ENCODE peak calls at places on chromosomes 7 and 10, in eight cellular contexts. One of them, this sample, is unnamed.

GRCh38 chr7:73521636-73522080 is 435 bp downstream of the BAZ1B start:
- DNase-seq in body of pancreas: no peak
- DNase-seq in esophagus squamous epithelium: no peak
- DNase-seq in cardiac muscle cell: peak
- DNase-seq in CD8-positive, alpha-beta T cell: no peak
- DNase-seq in heart left ventricle: peak
- DNase-seq in heart right ventricle: peak
- DNase-seq in HepG2: peak
- DNase-seq in this sample: no peak

GRCh38 chr7:1624999-1625927 is 44.8 kb upstream of the ELFN1 start:
- DNase-seq in body of pancreas: no peak
- DNase-seq in esophagus squamous epithelium: no peak
- DNase-seq in cardiac muscle cell: no peak
- DNase-seq in CD8-positive, alpha-beta T cell: no peak
- DNase-seq in heart left ventricle: no peak
- DNase-seq in heart right ventricle: no peak
- DNase-seq in HepG2: no peak
- DNase-seq in this sample: no peak

GRCh38 chr10:131897297-131897899 is 3.4 kb upstream of the PPP2R2D start:
- DNase-seq in body of pancreas: no peak
- DNase-seq in esophagus squamous epithelium: no peak
- DNase-seq in cardiac muscle cell: no peak
- DNase-seq in CD8-positive, alpha-beta T cell: no peak
- DNase-seq in heart left ventricle: no peak
- DNase-seq in heart right ventricle: no peak
- DNase-seq in HepG2: peak
- DNase-seq in this sample: no peak

GRCh38 chr10:104680467-104681401 is 39.6 kb downstream of the SORCS3 start:
- DNase-seq in body of pancreas: peak
- DNase-seq in esophagus squamous epithelium: no peak
- DNase-seq in cardiac muscle cell: peak
- DNase-seq in CD8-positive, alpha-beta T cell: no peak
- DNase-seq in heart left ventricle: peak
- DNase-seq in heart right ventricle: peak
- DNase-seq in HepG2: no peak
- DNase-seq in this sample: no peak

GRCh38 chr7:1666251-1666778 is 3.8 kb upstream of the ELFN1 start:
- DNase-seq in body of pancreas: peak
- DNase-seq in esophagus squamous epithelium: no peak
- DNase-seq in cardiac muscle cell: peak
- DNase-seq in CD8-positive, alpha-beta T cell: no peak
- DNase-seq in heart left ventricle: no peak
- DNase-seq in heart right ventricle: no peak
- DNase-seq in HepG2: no peak
- DNase-seq in this sample: no peak

GRCh38 chr7:88480266-88480665 is 173.6 kb upstream of the STEAP4 start:
- DNase-seq in body of pancreas: no peak
- DNase-seq in esophagus squamous epithelium: no peak
- DNase-seq in cardiac muscle cell: no peak
- DNase-seq in CD8-positive, alpha-beta T cell: no peak
- DNase-seq in heart left ventricle: no peak
- DNase-seq in heart right ventricle: no peak
- DNase-seq in HepG2: no peak
- DNase-seq in this sample: no peak

GRCh38 chr7:158816271-158816670 is 13.0 kb downstream of the ESYT2 start:
- DNase-seq in body of pancreas: no peak
- DNase-seq in esophagus squamous epithelium: no peak
- DNase-seq in cardiac muscle cell: no peak
- DNase-seq in CD8-positive, alpha-beta T cell: no peak
- DNase-seq in heart left ventricle: peak
- DNase-seq in heart right ventricle: no peak
- DNase-seq in HepG2: no peak
- DNase-seq in this sample: no peak

GRCh38 chr10:99560277-99561126 is 27.8 kb downstream of the NKX2-3 start:
- DNase-seq in body of pancreas: peak
- DNase-seq in esophagus squamous epithelium: no peak
- DNase-seq in cardiac muscle cell: peak
- DNase-seq in CD8-positive, alpha-beta T cell: peak
- DNase-seq in heart left ventricle: no peak
- DNase-seq in heart right ventricle: no peak
- DNase-seq in HepG2: peak
- DNase-seq in this sample: no peak

GRCh38 chr7:120405652-120406051 is 132.7 kb downstream of the KCND2 start:
- DNase-seq in body of pancreas: no peak
- DNase-seq in esophagus squamous epithelium: no peak
- DNase-seq in cardiac muscle cell: no peak
- DNase-seq in CD8-positive, alpha-beta T cell: no peak
- DNase-seq in heart left ventricle: no peak
- DNase-seq in heart right ventricle: no peak
- DNase-seq in HepG2: no peak
- DNase-seq in this sample: no peak

GRCh38 chr7:38398725-38399321 is 125.4 kb upstream of the TARP start:
- DNase-seq in body of pancreas: peak
- DNase-seq in esophagus squamous epithelium: no peak
- DNase-seq in cardiac muscle cell: peak
- DNase-seq in CD8-positive, alpha-beta T cell: peak
- DNase-seq in heart left ventricle: peak
- DNase-seq in heart right ventricle: peak
- DNase-seq in HepG2: peak
- DNase-seq in this sample: peak

GRCh38 chr10:12376211-12376610 is 26.9 kb downstream of the CAMK1D start:
- DNase-seq in body of pancreas: no peak
- DNase-seq in esophagus squamous epithelium: no peak
- DNase-seq in cardiac muscle cell: no peak
- DNase-seq in CD8-positive, alpha-beta T cell: no peak
- DNase-seq in heart left ventricle: no peak
- DNase-seq in heart right ventricle: no peak
- DNase-seq in HepG2: no peak
- DNase-seq in this sample: no peak
- H3K4me3 ChIP-seq in body of pancreas: no peak
- H3K4me3 ChIP-seq in esophagus squamous epithelium: no peak
- H3K4me3 ChIP-seq in cardiac muscle cell: no peak
- H3K4me3 ChIP-seq in CD8-positive, alpha-beta T cell: no peak
- H3K4me3 ChIP-seq in heart left ventricle: no peak
- H3K4me3 ChIP-seq in heart right ventricle: no peak
- H3K4me3 ChIP-seq in HepG2: no peak
- H3K4me3 ChIP-seq in this sample: no peak

GRCh38 chr10:124566222-124566888 is 104.7 kb downstream of the LHPP start:
- DNase-seq in body of pancreas: no peak
- DNase-seq in esophagus squamous epithelium: no peak
- DNase-seq in cardiac muscle cell: no peak
- DNase-seq in CD8-positive, alpha-beta T cell: no peak
- DNase-seq in heart left ventricle: peak
- DNase-seq in heart right ventricle: no peak
- DNase-seq in HepG2: no peak
- DNase-seq in this sample: no peak

GRCh38 chr10:124564881-124565280 is 103.3 kb downstream of the LHPP start:
- DNase-seq in body of pancreas: no peak
- DNase-seq in esophagus squamous epithelium: no peak
- DNase-seq in cardiac muscle cell: no peak
- DNase-seq in CD8-positive, alpha-beta T cell: no peak
- DNase-seq in heart left ventricle: no peak
- DNase-seq in heart right ventricle: no peak
- DNase-seq in HepG2: no peak
- DNase-seq in this sample: no peak

GRCh38 chr10:124563320-124563719 is 101.7 kb downstream of the LHPP start:
- DNase-seq in body of pancreas: no peak
- DNase-seq in esophagus squamous epithelium: no peak
- DNase-seq in cardiac muscle cell: no peak
- DNase-seq in CD8-positive, alpha-beta T cell: no peak
- DNase-seq in heart left ventricle: no peak
- DNase-seq in heart right ventricle: no peak
- DNase-seq in HepG2: no peak
- DNase-seq in this sample: no peak

GRCh38 chr10:124566981-124567835 is 105.6 kb downstream of the LHPP start:
- DNase-seq in body of pancreas: no peak
- DNase-seq in esophagus squamous epithelium: no peak
- DNase-seq in cardiac muscle cell: no peak
- DNase-seq in CD8-positive, alpha-beta T cell: no peak
- DNase-seq in heart left ventricle: peak
- DNase-seq in heart right ventricle: no peak
- DNase-seq in HepG2: no peak
- DNase-seq in this sample: no peak

DNA sequence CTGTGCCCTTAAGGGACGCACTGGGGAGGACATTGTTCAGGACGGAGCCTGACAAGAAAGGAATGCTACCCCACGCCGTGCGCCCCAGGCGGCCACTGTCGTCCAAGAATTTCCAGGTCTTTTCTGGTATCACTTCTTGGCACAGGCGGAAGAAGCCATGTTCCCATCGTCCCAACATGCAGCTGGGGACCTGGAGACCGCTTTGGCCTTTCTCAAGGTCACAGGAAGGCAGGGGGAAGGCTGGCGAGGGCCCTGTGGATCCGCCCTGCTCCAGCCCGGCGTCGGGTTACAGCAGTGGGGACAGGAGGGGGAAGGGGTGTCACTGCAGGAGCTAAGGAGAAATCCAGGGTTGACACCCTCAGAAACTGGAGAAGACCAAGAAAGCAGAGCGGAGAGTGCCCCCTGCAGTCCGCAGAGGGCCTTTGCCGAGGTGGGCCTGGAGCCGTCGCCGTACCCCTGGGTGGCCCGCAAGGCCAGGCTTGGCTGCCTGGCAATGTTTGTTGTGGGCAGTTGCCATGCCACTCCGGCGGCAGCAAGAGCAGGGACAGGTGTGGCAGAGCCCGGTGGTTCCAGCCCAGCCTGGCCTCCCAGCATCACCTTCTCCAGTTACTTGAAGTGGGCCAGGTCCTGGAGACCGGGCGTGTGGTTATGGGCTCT is 104.1 kb downstream of the LHPP start:
- DNase-seq in body of pancreas: peak
- DNase-seq in esophagus squamous epithelium: no peak
- DNase-seq in cardiac muscle cell: peak
- DNase-seq in CD8-positive, alpha-beta T cell: no peak
- DNase-seq in heart left ventricle: peak
- DNase-seq in heart right ventricle: peak
- DNase-seq in HepG2: peak
- DNase-seq in this sample: no peak
- H3K27ac ChIP-seq in body of pancreas: no peak
- H3K27ac ChIP-seq in esophagus squamous epithelium: no peak
- H3K27ac ChIP-seq in cardiac muscle cell: no peak
- H3K27ac ChIP-seq in CD8-positive, alpha-beta T cell: no peak
- H3K27ac ChIP-seq in heart left ventricle: peak
- H3K27ac ChIP-seq in heart right ventricle: no peak
- H3K27ac ChIP-seq in HepG2: no peak
- H3K27ac ChIP-seq in this sample: no peak

DNA sequence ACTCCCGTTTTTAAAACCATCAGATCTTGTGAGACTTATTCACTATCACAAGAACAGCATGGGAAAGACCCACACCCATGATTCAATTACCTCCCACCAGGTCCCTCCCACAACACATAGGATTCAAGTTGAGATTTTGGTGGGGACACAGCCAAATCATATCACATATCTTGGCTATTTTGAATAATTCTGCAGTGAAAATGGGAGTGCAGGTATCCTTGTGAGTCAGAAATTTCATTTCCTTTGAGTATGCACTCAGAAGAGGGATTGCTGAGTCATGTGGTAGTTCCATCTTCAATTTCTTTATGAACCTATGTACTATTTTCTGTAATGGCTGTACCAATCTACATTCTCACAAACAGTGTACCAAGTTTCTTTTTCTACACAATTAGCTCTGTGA is 125.8 kb downstream of the ANKRD7 start:
- DNase-seq in body of pancreas: no peak
- DNase-seq in esophagus squamous epithelium: no peak
- DNase-seq in cardiac muscle cell: no peak
- DNase-seq in CD8-positive, alpha-beta T cell: no peak
- DNase-seq in heart left ventricle: no peak
- DNase-seq in heart right ventricle: no peak
- DNase-seq in HepG2: no peak
- DNase-seq in this sample: no peak
- TF ChIP-seq CTCF in body of pancreas: no peak
- TF ChIP-seq CTCF in esophagus squamous epithelium: no peak
- TF ChIP-seq CTCF in cardiac muscle cell: no peak
- TF ChIP-seq CTCF in CD8-positive, alpha-beta T cell: no peak
- TF ChIP-seq CTCF in heart left ventricle: no peak
- TF ChIP-seq CTCF in heart right ventricle: no peak
- TF ChIP-seq CTCF in HepG2: no peak
- TF ChIP-seq CTCF in this sample: no peak

GRCh38 chr10:126242352-126243260 is 145.7 kb downstream of the ADAM12 start:
- DNase-seq in body of pancreas: peak
- DNase-seq in esophagus squamous epithelium: no peak
- DNase-seq in cardiac muscle cell: no peak
- DNase-seq in CD8-positive, alpha-beta T cell: no peak
- DNase-seq in heart left ventricle: peak
- DNase-seq in heart right ventricle: peak
- DNase-seq in HepG2: no peak
- DNase-seq in this sample: no peak
- H3K4me3 ChIP-seq in body of pancreas: no peak
- H3K4me3 ChIP-seq in esophagus squamous epithelium: no peak
- H3K4me3 ChIP-seq in cardiac muscle cell: no peak
- H3K4me3 ChIP-seq in CD8-positive, alpha-beta T cell: no peak
- H3K4me3 ChIP-seq in heart left ventricle: no peak
- H3K4me3 ChIP-seq in heart right ventricle: no peak
- H3K4me3 ChIP-seq in HepG2: no peak
- H3K4me3 ChIP-seq in this sample: no peak

DNA sequence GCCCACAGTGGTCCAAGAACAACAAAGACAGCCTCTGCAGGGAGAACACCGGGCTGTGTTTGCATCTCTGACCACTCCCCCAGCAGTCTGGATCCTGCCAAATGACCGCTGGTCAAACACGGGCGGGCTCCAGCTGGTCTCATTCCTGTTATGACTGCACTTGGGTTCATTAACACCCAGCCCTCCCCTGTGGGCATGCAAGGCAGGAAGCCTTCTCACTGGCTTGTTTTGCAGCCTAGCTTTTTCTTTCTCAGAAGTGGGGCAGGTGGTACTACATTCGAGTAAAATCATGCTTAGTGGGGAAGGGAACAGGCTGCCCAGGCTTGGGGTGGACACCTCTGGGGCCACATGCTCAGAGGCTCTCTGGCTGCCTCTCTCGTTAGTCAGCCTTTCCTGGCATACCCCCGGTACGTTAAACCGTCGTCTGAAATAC is 190.0 kb downstream of the PLXNA4 start:
- DNase-seq in body of pancreas: peak
- DNase-seq in esophagus squamous epithelium: no peak
- DNase-seq in cardiac muscle cell: peak
- DNase-seq in CD8-positive, alpha-beta T cell: no peak
- DNase-seq in heart left ventricle: peak
- DNase-seq in heart right ventricle: peak
- DNase-seq in HepG2: no peak
- DNase-seq in this sample: peak
- H3K27ac ChIP-seq in body of pancreas: no peak
- H3K27ac ChIP-seq in esophagus squamous epithelium: no peak
- H3K27ac ChIP-seq in cardiac muscle cell: no peak
- H3K27ac ChIP-seq in CD8-positive, alpha-beta T cell: no peak
- H3K27ac ChIP-seq in heart left ventricle: no peak
- H3K27ac ChIP-seq in heart right ventricle: no peak
- H3K27ac ChIP-seq in HepG2: no peak
- H3K27ac ChIP-seq in this sample: no peak

DNA sequence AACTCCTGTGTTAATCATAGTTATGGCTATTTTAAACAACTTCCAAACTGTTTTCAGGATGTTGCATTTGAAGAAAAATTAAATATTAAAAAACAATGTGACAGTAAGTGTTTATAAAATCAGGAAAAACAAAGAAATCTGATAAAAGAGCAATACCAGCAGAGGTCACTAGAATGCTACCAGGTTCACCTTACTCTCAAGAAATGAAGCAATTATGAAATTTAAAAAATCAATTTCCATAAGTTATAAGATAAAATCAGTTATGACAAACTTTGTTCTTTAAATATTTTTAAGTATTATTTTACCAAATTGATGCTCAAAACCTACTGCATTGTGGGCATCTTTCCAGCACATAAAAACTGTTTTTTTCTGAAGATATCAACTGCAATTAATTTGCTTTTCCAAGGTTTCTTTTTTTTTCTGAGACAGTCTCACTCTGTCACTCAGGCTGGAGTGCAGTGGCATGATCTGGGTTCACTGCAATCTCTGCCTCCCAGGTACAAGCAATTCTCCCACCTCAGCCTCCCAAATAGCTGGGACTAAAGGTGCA is 50.7 kb upstream of the RHEB start:
- DNase-seq in body of pancreas: no peak
- DNase-seq in esophagus squamous epithelium: no peak
- DNase-seq in cardiac muscle cell: no peak
- DNase-seq in CD8-positive, alpha-beta T cell: no peak
- DNase-seq in heart left ventricle: no peak
- DNase-seq in heart right ventricle: no peak
- DNase-seq in HepG2: no peak
- DNase-seq in this sample: no peak
- TF ChIP-seq CTCF in body of pancreas: no peak
- TF ChIP-seq CTCF in esophagus squamous epithelium: no peak
- TF ChIP-seq CTCF in cardiac muscle cell: peak
- TF ChIP-seq CTCF in CD8-positive, alpha-beta T cell: no peak
- TF ChIP-seq CTCF in heart left ventricle: peak
- TF ChIP-seq CTCF in heart right ventricle: peak
- TF ChIP-seq CTCF in HepG2: peak
- TF ChIP-seq CTCF in this sample: peak

This sample was measured in tibial nerve.